ENCODE peak calls at places on chromosome 14, in four cellular contexts. N, S, F and O are unnamed samples.
A peak's percentile ranks its signal among the peaks of the same experiment; 100 is the strongest.

GRCh38 chr14:92495041-92495440 is 18.5 kb upstream of the RIN3 start:
- DNase-seq in N (no peak), S (no peak), F (peak; percentile 21), O (no peak)

GRCh38 chr14:32432813-32433538 is 103.9 kb downstream of the AKAP6 start:
- DNase-seq in N (no peak), S (no peak), F (no peak), O (no peak)

GRCh38 chr14:102050625-102051024 is 36.2 kb downstream of the HSP90AA1 start:
- DNase-seq in N (no peak), S (no peak), F (peak; percentile 29), O (no peak)

GRCh38 chr14:33839193-33840076 is 111.4 kb downstream of the EGLN3 start:
- DNase-seq in N (peak; percentile 49), S (no peak), F (peak; percentile 13), O (no peak)

GRCh38 chr14:21534576-21534975 is 8.4 kb upstream of the SALL2 start:
- DNase-seq in N (no peak), S (no peak), F (no peak), O (no peak)

GRCh38 chr14:50531595-50532501 is 521 bp downstream of the MAP4K5 start:
- DNase-seq in N (peak; percentile 31), S (no peak), F (no peak), O (peak; percentile 77)

GRCh38 chr14:58243790-58244555 is 670 bp upstream of the PSMA3 start:
- DNase-seq in N (peak; percentile 46), S (no peak), F (no peak), O (no peak)

GRCh38 chr14:101044741-101045140 is 141.2 kb upstream of the RTL1 start:
- DNase-seq in N (no peak), S (no peak), F (no peak), O (no peak)

GRCh38 chr14:32913725-32914124 is 25.0 kb upstream of the NPAS3 start:
- DNase-seq in N (no peak), S (no peak), F (no peak), O (no peak)

GRCh38 chr14:50823051-50823762 is 7.8 kb downstream of the NIN start:
- DNase-seq in N (no peak), S (no peak), F (no peak), O (no peak)

GRCh38 chr14:30291216-30291615 is 267.7 kb upstream of the G2E3 start:
- DNase-seq in N (peak; percentile 54), S (no peak), F (peak; percentile 3), O (no peak)

GRCh38 chr14:59331217-59331616 is 134.0 kb downstream of the GPR135 start:
- DNase-seq in N (no peak), S (no peak), F (no peak), O (no peak)

GRCh38 chr14:68561531-68562007 is 231.3 kb downstream of the ZFP36L1 start:
- DNase-seq in N (no peak), S (peak; percentile 67), F (no peak), O (no peak)

GRCh38 chr14:64764641-64765520 is 60.7 kb downstream of the PLEKHG3 start:
- DNase-seq in N (peak; percentile 62), S (peak; percentile 93), F (peak; percentile 38), O (peak; percentile 85)

GRCh38 chr14:94665121-94665520 is 52.9 kb downstream of the SERPINA3 start:
- DNase-seq in N (no peak), S (no peak), F (no peak), O (peak; percentile 20)

GRCh38 chr14:54589076-54589475 is 22.1 kb downstream of the SAMD4A start:
- DNase-seq in N (peak; percentile 20), S (no peak), F (no peak), O (no peak)

GRCh38 chr14:77022219-77022852 is 6.2 kb downstream of the IRF2BPL start:
- DNase-seq in N (no peak), S (no peak), F (no peak), O (no peak)

GRCh38 chr14:71618716-71619115 is 313.5 kb upstream of the RGS6 start:
- DNase-seq in N (no peak), S (no peak), F (no peak), O (no peak)

GRCh38 chr14:103231376-103232019 is 102.5 kb upstream of the EIF5 start:
- DNase-seq in N (no peak), S (peak; percentile 82), F (no peak), O (peak; percentile 75)

GRCh38 chr14:96131836-96132235 is 72.8 kb upstream of the BDKRB2 start:
- DNase-seq in N (no peak), S (no peak), F (no peak), O (no peak)

GRCh38 chr14:59181804-59182203 is 6.7 kb upstream of the DAAM1 start:
- DNase-seq in N (no peak), S (no peak), F (no peak), O (no peak)

GRCh38 chr14:77271113-77271710 is at the start of gene NGB:
- DNase-seq in N (no peak), S (peak; percentile 45), F (no peak), O (peak; percentile 41)

GRCh38 chr14:95197498-95198010 is 40.2 kb upstream of the DICER1 start:
- DNase-seq in N (peak; percentile 32), S (no peak), F (no peak), O (no peak)

GRCh38 chr14:82621881-82622450 is 1088.3 kb upstream of the SEL1L start:
- DNase-seq in N (no peak), S (no peak), F (no peak), O (no peak)

GRCh38 chr14:24817638-24818053 is 183.7 kb upstream of the GZMB start:
- DNase-seq in N (no peak), S (no peak), F (peak; percentile 1), O (no peak)

GRCh38 chr14:82755476-82755875 is 1221.8 kb upstream of the SEL1L start:
- DNase-seq in N (no peak), S (no peak), F (no peak), O (no peak)

GRCh38 chr14:56390859-56391258 is 188.7 kb upstream of the TMEM260 start:
- DNase-seq in N (no peak), S (no peak), F (no peak), O (no peak)